ENCODE peak calls at places on chromosomes 3 and 15, in eight cellular contexts. A, P, B, Q, X, M, C and W are unnamed samples.

GRCh38 chr15:44298878-44299277 is 10.4 kb downstream of the GOLM2 start:
- DNase-seq in A (no peak), P (no peak), B (no peak), Q (no peak), X (no peak), M (no peak), C (no peak), W (peak; percentile 13)

GRCh38 chr15:43702174-43702573 is 8.5 kb downstream of the CKMT1A start:
- DNase-seq in A (no peak), P (no peak), B (no peak), Q (no peak), X (no peak), M (no peak), C (no peak), W (no peak)

GRCh38 chr15:76994971-76995945 is at the start of gene PSTPIP1:
- DNase-seq in A (no peak), P (peak; percentile 59), B (no peak), Q (no peak), X (peak; percentile 68), M (peak; percentile 83), C (peak; percentile 69), W (peak; percentile 44)

GRCh38 chr3:160225181-160226025 is at the start of gene C3orf80:
- DNase-seq in A (peak; percentile 26), P (peak; percentile 26), B (peak; percentile 36), Q (no peak), X (peak; percentile 66), M (no peak), C (peak; percentile 71), W (peak; percentile 41)

GRCh38 chr3:189953551-189953950 is 167.1 kb downstream of the P3H2 start:
- DNase-seq in A (peak; percentile 29), P (no peak), B (no peak), Q (no peak), X (no peak), M (no peak), C (no peak), W (no peak)

GRCh38 chr3:42732196-42732828 is 29.7 kb upstream of the HHATL start:
- DNase-seq in A (no peak), P (no peak), B (no peak), Q (no peak), X (no peak), M (no peak), C (no peak), W (no peak)

GRCh38 chr3:139935071-139935865 is at the start of gene CLSTN2:
- DNase-seq in A (no peak), P (peak; percentile 94), B (peak; percentile 52), Q (peak; percentile 64), X (peak; percentile 56), M (no peak), C (peak; percentile 64), W (peak; percentile 38)

GRCh38 chr15:68335251-68335650 is 57.7 kb downstream of the FEM1B start:
- DNase-seq in A (no peak), P (no peak), B (no peak), Q (no peak), X (no peak), M (no peak), C (peak; percentile 69), W (peak; percentile 5)

GRCh38 chr3:196292281-196292923 is 4.9 kb upstream of the PCYT1A start:
- DNase-seq in A (no peak), P (no peak), B (no peak), Q (no peak), X (no peak), M (peak; percentile 48), C (no peak), W (peak; percentile 36)

GRCh38 chr3:113746955-113747718 is at the start of gene ATP6V1A:
- DNase-seq in A (no peak), P (peak; percentile 74), B (peak; percentile 77), Q (no peak), X (peak; percentile 81), M (peak; percentile 81), C (peak; percentile 85), W (peak; percentile 33)

GRCh38 chr15:80002267-80002666 is 31.3 kb upstream of the BCL2A1 start:
- DNase-seq in A (no peak), P (no peak), B (no peak), Q (no peak), X (no peak), M (no peak), C (no peak), W (no peak)

GRCh38 chr3:136350557-136350956 is 100.4 kb downstream of the PCCB start:
- DNase-seq in A (peak; percentile 81), P (no peak), B (no peak), Q (no peak), X (no peak), M (no peak), C (no peak), W (no peak)

GRCh38 chr3:123053107-123053506 is 13.7 kb upstream of the PDIA5 start:
- DNase-seq in A (no peak), P (no peak), B (peak; percentile 33), Q (no peak), X (no peak), M (no peak), C (no peak), W (no peak)

GRCh38 chr3:11244131-11244677 is 28.0 kb upstream of the ATG7 start:
- DNase-seq in A (peak; percentile 47), P (no peak), B (no peak), Q (no peak), X (no peak), M (no peak), C (no peak), W (peak; percentile 26)

GRCh38 chr3:135163701-135164100 is 368.6 kb downstream of the EPHB1 start:
- DNase-seq in A (no peak), P (no peak), B (no peak), Q (no peak), X (no peak), M (no peak), C (peak; percentile 78), W (no peak)

GRCh38 chr15:35911052-35911780 is 365.3 kb upstream of the DPH6 start:
- DNase-seq in A (no peak), P (no peak), B (no peak), Q (no peak), X (no peak), M (no peak), C (no peak), W (no peak)

GRCh38 chr3:168048414-168049330 is 47.1 kb downstream of the GOLIM4 start:
- DNase-seq in A (no peak), P (no peak), B (no peak), Q (no peak), X (no peak), M (no peak), C (no peak), W (peak; percentile 27)

GRCh38 chr15:67915374-67916050 is 75.7 kb upstream of the RNU6-1 start:
- DNase-seq in A (no peak), P (peak; percentile 64), B (peak; percentile 80), Q (peak; percentile 31), X (peak; percentile 74), M (no peak), C (peak; percentile 89), W (peak; percentile 57)

DNA sequence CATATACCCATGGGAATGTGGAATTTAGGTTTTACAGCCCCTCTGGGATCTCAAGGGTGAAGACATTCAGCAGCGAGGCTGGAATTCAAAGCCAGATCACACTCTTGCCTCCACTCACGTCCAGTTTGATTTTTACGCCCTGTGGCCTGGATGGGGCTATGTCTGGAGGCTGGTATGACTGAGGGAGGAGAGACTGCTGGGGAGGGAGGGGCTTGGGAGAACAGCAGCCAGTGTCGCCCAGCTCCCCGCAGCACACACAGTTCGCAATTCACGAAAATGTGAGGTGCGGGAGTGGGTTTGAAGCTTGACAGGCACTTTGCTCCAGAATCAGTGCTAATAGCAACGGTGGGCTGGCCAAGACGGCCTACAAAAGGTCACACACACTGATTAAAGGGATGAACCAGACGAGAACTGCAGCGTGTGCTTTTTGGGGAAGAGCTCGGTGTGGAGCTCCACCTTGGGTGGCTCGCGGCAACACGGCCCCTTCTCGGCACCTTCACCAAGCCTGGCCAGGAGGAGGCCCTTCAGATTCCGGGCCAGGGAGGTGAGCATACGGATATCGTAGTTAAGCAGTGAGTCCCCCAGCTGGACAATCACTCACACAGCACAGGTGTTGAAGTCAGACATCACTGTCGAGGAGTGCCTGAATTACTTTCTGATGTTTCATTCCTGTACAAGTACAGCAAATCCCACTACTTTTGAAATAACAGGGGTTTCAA is 16.4 kb downstream of the EHD4 start:
- DNase-seq in A (no peak), P (no peak), B (no peak), Q (no peak), X (no peak), M (no peak), C (no peak), W (no peak)
- H3K4me1 ChIP-seq in A (peaks cover 12% of the 10 kb centered on the region), P (peaks cover 5% of the 10 kb centered on the region), B (peaks cover 9% of the 10 kb centered on the region), Q (peaks cover 31% of the 10 kb centered on the region), X (peaks cover 40% of the 10 kb centered on the region), M (no peaks in the 10 kb centered on the region), C (no peaks in the 10 kb centered on the region), W (peaks cover under 1% of the 10 kb centered on the region)

GRCh38 chr3:99418209-99418635 is 220.2 kb upstream of the COL8A1 start:
- DNase-seq in A (no peak), P (no peak), B (no peak), Q (no peak), X (no peak), M (no peak), C (no peak), W (no peak)
- H3K4me1 ChIP-seq in A (peaks cover 5% of the 10 kb centered on the region), P (no peaks in the 10 kb centered on the region), B (no peaks in the 10 kb centered on the region), Q (no peaks in the 10 kb centered on the region), X (no peaks in the 10 kb centered on the region), M (no peaks in the 10 kb centered on the region), C (no peaks in the 10 kb centered on the region), W (no peaks in the 10 kb centered on the region)

GRCh38 chr15:101066501-101067408 is 147.6 kb downstream of the LRRK1 start:
- DNase-seq in A (no peak), P (no peak), B (no peak), Q (no peak), X (peak; percentile 32), M (no peak), C (no peak), W (no peak)
- H3K4me1 ChIP-seq in A (peaks cover 29% of the 10 kb centered on the region), P (peaks cover 22% of the 10 kb centered on the region), B (no peaks in the 10 kb centered on the region), Q (peaks cover 94% of the 10 kb centered on the region), X (peaks cover 15% of the 10 kb centered on the region), M (no peaks in the 10 kb centered on the region), C (no peaks in the 10 kb centered on the region), W (no peaks in the 10 kb centered on the region)

DNA sequence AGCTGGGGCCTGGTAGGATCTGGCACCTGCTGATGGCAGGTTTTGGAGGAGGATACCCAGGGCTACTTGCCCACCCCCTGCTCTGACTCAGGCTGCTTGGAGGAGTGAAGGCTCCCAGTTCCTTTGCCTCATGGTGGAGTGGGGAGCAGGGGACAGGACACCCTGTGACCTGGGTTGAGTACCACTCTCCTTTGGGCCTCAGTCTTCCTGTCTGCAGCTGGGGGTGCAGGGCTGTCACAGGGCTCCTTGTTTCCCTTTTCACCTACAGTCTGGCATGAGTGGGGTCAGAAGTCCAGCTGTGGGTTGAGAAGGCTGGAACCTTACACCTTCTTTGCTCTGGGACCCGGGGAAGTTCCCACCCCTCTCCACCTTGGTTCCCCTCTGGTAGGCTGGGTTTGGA is 14.7 kb downstream of the SEMA3F start:
- DNase-seq in A (no peak), P (no peak), B (no peak), Q (no peak), X (no peak), M (no peak), C (no peak), W (no peak)
- H3K4me1 ChIP-seq in A (peaks cover 41% of the 10 kb centered on the region), P (peaks cover 19% of the 10 kb centered on the region), B (peaks cover 28% of the 10 kb centered on the region), Q (peaks cover 52% of the 10 kb centered on the region), X (peaks cover 73% of the 10 kb centered on the region), M (peaks cover 6% of the 10 kb centered on the region), C (no peaks in the 10 kb centered on the region), W (peaks cover 13% of the 10 kb centered on the region)

GRCh38 chr15:31332681-31333071 is 6.0 kb downstream of the KLF13 start:
- DNase-seq in A (no peak), P (no peak), B (no peak), Q (no peak), X (no peak), M (no peak), C (no peak), W (no peak)
- H3K4me1 ChIP-seq in A (peaks cover 2% of the 10 kb centered on the region), P (peaks cover 29% of the 10 kb centered on the region), B (peaks cover 64% of the 10 kb centered on the region), Q (peaks cover 91% of the 10 kb centered on the region), X (peaks cover 85% of the 10 kb centered on the region), M (peaks cover 47% of the 10 kb centered on the region), C (no peaks in the 10 kb centered on the region), W (peaks cover 43% of the 10 kb centered on the region)

GRCh38 chr3:73485877-73486311 is 138.8 kb downstream of the PDZRN3 start:
- DNase-seq in A (no peak), P (no peak), B (no peak), Q (no peak), X (no peak), M (no peak), C (no peak), W (no peak)
- H3K4me1 ChIP-seq in A (peaks cover 4% of the 10 kb centered on the region), P (peaks cover 28% of the 10 kb centered on the region), B (peaks cover 3% of the 10 kb centered on the region), Q (peaks cover 23% of the 10 kb centered on the region), X (peaks cover 29% of the 10 kb centered on the region), M (no peaks in the 10 kb centered on the region), C (no peaks in the 10 kb centered on the region), W (no peaks in the 10 kb centered on the region)